ENCODE peak calls at places on chromosomes 2 and 18, in ten cellular contexts. Q is astrocyte of the hippocampus; S is effector memory CD8-positive, alpha-beta T cell; F is CD8-positive, alpha-beta memory T cell; K is stimulated activated CD8-positive, alpha-beta memory T cell treated with anti-CD3 and anti-CD28 coated beads, Interleukin-4, amount 100 ng/mL, for 1 hour; V is memory B cell; Z is lower lobe of right lung; I is NCI-H2029; B is astrocyte; N is NCI-H774. M is an unnamed sample.

GRCh38 chr2:147696426-147696825 is 148.4 kb upstream of the ACVR2A start:
- DNase-seq in Z (no peak), B (peak), K (no peak), N (no peak), V (no peak), Q (no peak), S (no peak), I (no peak), F (no peak), M (no peak)

GRCh38 chr18:46388295-46388694 is 268.7 kb downstream of the LOXHD1 start:
- DNase-seq in K (no peak), F (no peak), S (no peak), Q (no peak), I (no peak), V (no peak), B (no peak), Z (no peak), N (no peak), M (no peak)

GRCh38 chr2:134943540-134943939 is 24.9 kb downstream of the CCNT2 start:
- DNase-seq in S (no peak), V (no peak), N (no peak), Z (no peak), K (no peak), B (no peak), F (no peak), I (no peak), Q (no peak), M (peak)

GRCh38 chr2:76448956-76449355 is 738.2 kb upstream of the GCFC2 start:
- DNase-seq in F (no peak), S (no peak), B (no peak), N (no peak), V (no peak), I (no peak), Q (no peak), Z (no peak), K (no peak), M (no peak)

GRCh38 chr18:825891-826585 is 14.0 kb upstream of the YES1 start:
- DNase-seq in Z (no peak), K (no peak), B (no peak), V (no peak), Q (no peak), I (no peak), N (no peak), F (no peak), S (no peak), M (no peak)

GRCh38 chr2:120576509-120577474 is 158.9 kb upstream of the GLI2 start:
- DNase-seq in K (no peak), B (no peak), Q (peak), V (no peak), I (no peak), S (no peak), Z (no peak), N (no peak), F (no peak), M (no peak)

GRCh38 chr2:174666786-174667369 is 69.3 kb upstream of the WIPF1 start:
- DNase-seq in K (no peak), Z (no peak), F (no peak), V (no peak), B (no peak), N (no peak), I (no peak), S (no peak), Q (no peak), M (no peak)

GRCh38 chr2:176892818-176893217 is 319.8 kb upstream of the HNRNPA3 start:
- DNase-seq in I (peak), N (peak), Q (no peak), V (no peak), K (no peak), B (no peak), F (no peak), Z (no peak), S (no peak), M (no peak)

GRCh38 chr2:221624475-221624874 is 52.4 kb upstream of the EPHA4 start:
- DNase-seq in S (no peak), F (no peak), V (no peak), B (no peak), Q (no peak), N (no peak), Z (no peak), I (no peak), K (no peak), M (no peak)

GRCh38 chr2:168565112-168565511 is 109.0 kb downstream of the CERS6 start:
- DNase-seq in B (peak), F (no peak), Z (no peak), N (no peak), Q (no peak), V (no peak), K (no peak), I (no peak), S (no peak), M (no peak)

GRCh38 chr2:230940476-230940815 is 15.4 kb upstream of the GPR55 start:
- DNase-seq in Q (no peak), B (no peak), Z (peak), F (no peak), I (no peak), V (no peak), N (no peak), S (no peak), K (no peak), M (no peak)

GRCh38 chr2:134406311-134406710 is 152.4 kb downstream of the MGAT5 start:
- DNase-seq in Z (no peak), N (no peak), Q (no peak), S (no peak), B (no peak), V (no peak), K (no peak), F (no peak), I (no peak), M (no peak)

GRCh38 chr2:15058015-15058414 is 425.5 kb downstream of the LRATD1 start:
- DNase-seq in Z (no peak), K (no peak), I (no peak), F (no peak), B (no peak), S (no peak), Q (no peak), V (no peak), N (no peak), M (no peak)

GRCh38 chr2:240571314-240571973 is 3.2 kb downstream of the RNPEPL1 start:
- DNase-seq in S (no peak), V (no peak), Q (no peak), N (no peak), Z (peak), I (no peak), K (no peak), B (no peak), F (no peak), M (no peak)

GRCh38 chr2:134764164-134764563 is 45.4 kb upstream of the TMEM163 start:
- DNase-seq in F (no peak), B (no peak), S (no peak), N (no peak), V (no peak), K (no peak), I (no peak), Z (no peak), Q (no peak), M (no peak)

GRCh38 chr18:61322265-61322873 is 10.9 kb upstream of the CDH20 start:
- DNase-seq in Q (peak), V (peak), N (no peak), Z (no peak), B (peak), K (no peak), F (no peak), S (peak), I (peak), M (peak)

GRCh38 chr2:205460217-205460616 is 222.1 kb upstream of the NRP2 start:
- DNase-seq in Z (no peak), B (no peak), Q (no peak), K (no peak), S (no peak), I (no peak), N (no peak), V (no peak), F (no peak), M (no peak)

GRCh38 chr18:907880-908512 is 3.3 kb downstream of the ADCYAP1 start:
- DNase-seq in Z (peak), I (no peak), K (no peak), F (no peak), S (no peak), V (no peak), Q (peak), B (no peak), N (no peak), M (no peak)

GRCh38 chr2:53438056-53438455 is 329.5 kb upstream of the CHAC2 start:
- DNase-seq in B (no peak), K (no peak), Z (no peak), N (no peak), S (no peak), F (no peak), V (no peak), Q (peak), I (no peak), M (no peak)

GRCh38 chr2:4690913-4691312 is 987.5 kb downstream of the DCDC2C start:
- DNase-seq in V (no peak), B (no peak), K (no peak), F (no peak), S (no peak), Z (no peak), N (no peak), Q (no peak), I (no peak), M (no peak)

GRCh38 chr2:197322729-197323720 is 12.4 kb upstream of the ANKRD44 start:
- DNase-seq in F (peak), Q (no peak), S (no peak), I (no peak), V (no peak), Z (no peak), K (no peak), B (no peak), N (no peak), M (no peak)

GRCh38 chr2:85505551-85506238 is 33.3 kb upstream of the MAT2A start:
- DNase-seq in Z (no peak), Q (peak), N (no peak), B (no peak), K (no peak), S (no peak), F (no peak), I (no peak), V (no peak), M (no peak)

GRCh38 chr2:132037527-132038178 is 124.1 kb downstream of the ANKRD30BL start:
- DNase-seq in N (no peak), Z (peak), F (no peak), I (no peak), B (peak), K (no peak), Q (peak), V (no peak), S (no peak), M (no peak)

GRCh38 chr2:69559696-69560482 is 83.7 kb downstream of the AAK1 start:
- DNase-seq in N (peak), Z (no peak), B (peak), I (peak), Q (peak), F (no peak), S (no peak), V (no peak), K (no peak), M (peak)

GRCh38 chr2:217393585-217394032 is 533.7 kb upstream of the TNP1 start:
- DNase-seq in V (no peak), N (no peak), B (peak), F (no peak), K (no peak), I (no peak), S (no peak), Z (no peak), Q (peak), M (no peak)

M was measured in naive B cell.